ENCODE peak calls at places on chromosomes 3 and 15, in five cellular contexts. One of them, this sample, is unnamed.

GRCh38 chr3:188320757-188321156 is 166.8 kb downstream of the LPP start:
- DNase-seq in bronchial epithelial cell: no peak
- DNase-seq in spleen: no peak
- DNase-seq in MM.1S: no peak
- DNase-seq in NB4: no peak
- DNase-seq in this sample: peak

GRCh38 chr15:27328616-27329015 is 357.6 kb downstream of the GABRG3 start:
- DNase-seq in bronchial epithelial cell: no peak
- DNase-seq in spleen: no peak
- DNase-seq in MM.1S: no peak
- DNase-seq in NB4: no peak
- DNase-seq in this sample: no peak

GRCh38 chr3:24682141-24682547 is 187.5 kb upstream of the THRB start:
- DNase-seq in bronchial epithelial cell: peak
- DNase-seq in spleen: no peak
- DNase-seq in MM.1S: no peak
- DNase-seq in NB4: no peak
- DNase-seq in this sample: peak

GRCh38 chr3:139538733-139539132 is 809 bp downstream of the RBP1 start:
- DNase-seq in bronchial epithelial cell: no peak
- DNase-seq in spleen: no peak
- DNase-seq in MM.1S: no peak
- DNase-seq in NB4: no peak
- DNase-seq in this sample: peak

GRCh38 chr3:192835818-192836468 is 81.7 kb downstream of the MB21D2 start:
- DNase-seq in bronchial epithelial cell: no peak
- DNase-seq in spleen: no peak
- DNase-seq in MM.1S: no peak
- DNase-seq in NB4: peak
- DNase-seq in this sample: peak

GRCh38 chr3:128486692-128487537 is 6.1 kb downstream of the GATA2 start:
- DNase-seq in bronchial epithelial cell: no peak
- DNase-seq in spleen: peak
- DNase-seq in MM.1S: no peak
- DNase-seq in NB4: no peak
- DNase-seq in this sample: peak

GRCh38 chr15:88769161-88769971 is 33.9 kb upstream of the ACAN start:
- DNase-seq in bronchial epithelial cell: no peak
- DNase-seq in spleen: no peak
- DNase-seq in MM.1S: no peak
- DNase-seq in NB4: no peak
- DNase-seq in this sample: peak

GRCh38 chr15:90388462-90389182 is 580 bp downstream of the IQGAP1 start:
- DNase-seq in bronchial epithelial cell: no peak
- DNase-seq in spleen: peak
- DNase-seq in MM.1S: peak
- DNase-seq in NB4: peak
- DNase-seq in this sample: peak

GRCh38 chr3:190862209-190863118 is at the start of gene GMNC:
- DNase-seq in bronchial epithelial cell: peak
- DNase-seq in spleen: peak
- DNase-seq in MM.1S: peak
- DNase-seq in NB4: no peak
- DNase-seq in this sample: peak

GRCh38 chr3:111862415-111862814 is 3.4 kb downstream of the PHLDB2 start:
- DNase-seq in bronchial epithelial cell: no peak
- DNase-seq in spleen: no peak
- DNase-seq in MM.1S: no peak
- DNase-seq in NB4: no peak
- DNase-seq in this sample: no peak

GRCh38 chr3:46695962-46696922 is 2.8 kb upstream of the ALS2CL start:
- DNase-seq in bronchial epithelial cell: peak
- DNase-seq in spleen: no peak
- DNase-seq in MM.1S: no peak
- DNase-seq in NB4: peak
- DNase-seq in this sample: peak

GRCh38 chr3:193507566-193507965 is 47.1 kb downstream of the ATP13A4 start:
- DNase-seq in bronchial epithelial cell: peak
- DNase-seq in spleen: no peak
- DNase-seq in MM.1S: no peak
- DNase-seq in NB4: no peak
- DNase-seq in this sample: no peak

GRCh38 chr3:39287859-39288221 is 8.0 kb upstream of the CX3CR1 start:
- DNase-seq in bronchial epithelial cell: no peak
- DNase-seq in spleen: no peak
- DNase-seq in MM.1S: no peak
- DNase-seq in NB4: no peak
- DNase-seq in this sample: no peak

GRCh38 chr3:182692685-182693084 is 100.6 kb upstream of the ATP11B start:
- DNase-seq in bronchial epithelial cell: no peak
- DNase-seq in spleen: no peak
- DNase-seq in MM.1S: peak
- DNase-seq in NB4: peak
- DNase-seq in this sample: no peak

GRCh38 chr3:64262574-64263114 is 37.4 kb upstream of the PRICKLE2 start:
- DNase-seq in bronchial epithelial cell: no peak
- DNase-seq in spleen: no peak
- DNase-seq in MM.1S: no peak
- DNase-seq in NB4: no peak
- DNase-seq in this sample: no peak
- TF ChIP-seq CTCF in bronchial epithelial cell: no peak
- TF ChIP-seq CTCF in spleen: no peak
- TF ChIP-seq CTCF in MM.1S: no peak
- TF ChIP-seq CTCF in NB4: no peak
- TF ChIP-seq CTCF in this sample: peak

DNA sequence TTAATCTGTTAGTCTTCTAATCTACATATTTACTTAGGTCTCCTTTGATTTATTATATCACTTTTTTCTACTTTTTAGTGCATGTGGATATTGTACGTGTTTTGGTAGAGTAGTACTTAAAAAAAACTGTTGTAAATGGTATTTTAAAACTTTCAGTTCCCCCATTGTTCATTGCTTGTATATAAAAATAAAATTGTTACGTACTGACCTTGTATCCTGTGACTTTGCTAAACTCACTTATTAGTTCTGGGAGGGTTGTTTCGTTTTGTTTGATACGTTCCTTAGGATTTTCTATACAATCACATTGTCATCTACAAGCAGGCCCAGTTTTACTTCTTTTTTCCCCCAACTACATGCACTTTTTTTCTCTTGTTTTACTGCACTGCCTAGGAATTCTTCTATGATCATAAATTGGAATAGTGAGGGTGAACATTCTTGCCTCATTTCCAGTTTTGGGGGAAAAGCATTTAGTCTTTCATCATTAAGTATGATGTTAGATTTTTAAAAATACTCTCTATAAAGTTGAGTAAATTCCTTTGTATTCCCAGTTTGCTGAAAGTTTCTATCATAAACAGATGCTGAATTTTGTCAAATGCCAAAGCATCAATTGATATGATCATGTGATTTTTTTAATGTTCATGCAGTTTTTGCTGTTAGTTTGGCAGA is 33.5 kb upstream of the ACKR4 start:
- DNase-seq in bronchial epithelial cell: no peak
- DNase-seq in spleen: no peak
- DNase-seq in MM.1S: no peak
- DNase-seq in NB4: no peak
- DNase-seq in this sample: no peak
- H3K4me3 ChIP-seq in bronchial epithelial cell: no peak
- H3K4me3 ChIP-seq in spleen: no peak
- H3K4me3 ChIP-seq in MM.1S: no peak
- H3K4me3 ChIP-seq in NB4: no peak
- H3K4me3 ChIP-seq in this sample: no peak

DNA sequence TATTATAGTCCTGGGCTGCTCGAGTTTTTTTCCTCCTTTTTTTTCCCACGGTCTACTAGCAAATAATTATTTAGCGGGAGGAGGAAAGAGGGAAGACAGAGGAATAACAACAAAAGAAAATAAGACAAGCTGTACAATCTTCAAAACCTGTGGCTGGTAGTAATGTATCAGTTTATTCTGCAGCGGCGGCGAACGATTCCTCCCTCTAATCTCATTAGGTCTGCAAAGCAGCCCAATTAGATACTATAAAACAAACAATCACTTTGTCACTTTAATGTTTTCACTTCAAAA is 398 bp upstream of the TLE3 start:
- DNase-seq in bronchial epithelial cell: no peak
- DNase-seq in spleen: peak
- DNase-seq in MM.1S: no peak
- DNase-seq in NB4: no peak
- DNase-seq in this sample: no peak
- TF ChIP-seq CTCF in bronchial epithelial cell: no peak
- TF ChIP-seq CTCF in spleen: no peak
- TF ChIP-seq CTCF in MM.1S: no peak
- TF ChIP-seq CTCF in NB4: no peak
- TF ChIP-seq CTCF in this sample: no peak

GRCh38 chr15:73366766-73367623 is 1.8 kb downstream of the HCN4 start:
- DNase-seq in bronchial epithelial cell: no peak
- DNase-seq in spleen: no peak
- DNase-seq in MM.1S: no peak
- DNase-seq in NB4: no peak
- DNase-seq in this sample: no peak

GRCh38 chr15:73364070-73364469 is 4.7 kb downstream of the HCN4 start:
- DNase-seq in bronchial epithelial cell: no peak
- DNase-seq in spleen: no peak
- DNase-seq in MM.1S: no peak
- DNase-seq in NB4: no peak
- DNase-seq in this sample: no peak

GRCh38 chr15:73359653-73360052 is 9.1 kb downstream of the HCN4 start:
- DNase-seq in bronchial epithelial cell: no peak
- DNase-seq in spleen: no peak
- DNase-seq in MM.1S: no peak
- DNase-seq in NB4: no peak
- DNase-seq in this sample: no peak

GRCh38 chr15:73361331-73361730 is 7.4 kb downstream of the HCN4 start:
- DNase-seq in bronchial epithelial cell: no peak
- DNase-seq in spleen: no peak
- DNase-seq in MM.1S: no peak
- DNase-seq in NB4: no peak
- DNase-seq in this sample: no peak

DNA sequence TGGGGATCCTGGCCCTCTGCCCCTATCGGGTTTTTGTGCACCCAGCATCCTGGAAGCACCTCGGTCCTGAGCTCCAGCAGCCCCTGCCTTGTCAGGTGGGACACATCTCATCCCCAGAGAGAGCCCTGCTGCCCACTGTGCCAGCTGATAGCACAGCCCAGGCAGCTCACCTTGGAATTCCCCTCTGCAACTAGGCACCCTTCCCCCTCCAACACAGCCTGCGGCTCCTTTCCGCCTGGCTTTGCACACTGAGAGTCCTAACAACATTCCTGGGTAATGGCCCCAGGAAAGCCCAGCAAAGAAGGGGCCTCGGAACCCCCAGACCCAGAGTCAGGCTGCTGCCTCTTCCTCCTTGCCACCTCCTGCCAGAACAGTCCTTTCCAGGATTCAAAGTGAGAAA is 5.9 kb downstream of the HCN4 start:
- DNase-seq in bronchial epithelial cell: no peak
- DNase-seq in spleen: no peak
- DNase-seq in MM.1S: no peak
- DNase-seq in NB4: no peak
- DNase-seq in this sample: no peak
- H3K4me3 ChIP-seq in bronchial epithelial cell: no peak
- H3K4me3 ChIP-seq in spleen: no peak
- H3K4me3 ChIP-seq in MM.1S: no peak
- H3K4me3 ChIP-seq in NB4: no peak
- H3K4me3 ChIP-seq in this sample: no peak

GRCh38 chr3:52471371-52472238 is 16.2 kb downstream of the NISCH start:
- DNase-seq in bronchial epithelial cell: peak
- DNase-seq in spleen: peak
- DNase-seq in MM.1S: peak
- DNase-seq in NB4: peak
- DNase-seq in this sample: peak
- TF ChIP-seq CTCF in bronchial epithelial cell: peak
- TF ChIP-seq CTCF in spleen: peak
- TF ChIP-seq CTCF in MM.1S: peak
- TF ChIP-seq CTCF in NB4: peak
- TF ChIP-seq CTCF in this sample: peak

GRCh38 chr3:51982352-51982837 is 940 bp upstream of the ACY1 start:
- DNase-seq in bronchial epithelial cell: no peak
- DNase-seq in spleen: no peak
- DNase-seq in MM.1S: peak
- DNase-seq in NB4: peak
- DNase-seq in this sample: no peak
- H3K4me3 ChIP-seq in bronchial epithelial cell: peak
- H3K4me3 ChIP-seq in spleen: peak
- H3K4me3 ChIP-seq in MM.1S: peak
- H3K4me3 ChIP-seq in NB4: peak
- H3K4me3 ChIP-seq in this sample: peak

DNA sequence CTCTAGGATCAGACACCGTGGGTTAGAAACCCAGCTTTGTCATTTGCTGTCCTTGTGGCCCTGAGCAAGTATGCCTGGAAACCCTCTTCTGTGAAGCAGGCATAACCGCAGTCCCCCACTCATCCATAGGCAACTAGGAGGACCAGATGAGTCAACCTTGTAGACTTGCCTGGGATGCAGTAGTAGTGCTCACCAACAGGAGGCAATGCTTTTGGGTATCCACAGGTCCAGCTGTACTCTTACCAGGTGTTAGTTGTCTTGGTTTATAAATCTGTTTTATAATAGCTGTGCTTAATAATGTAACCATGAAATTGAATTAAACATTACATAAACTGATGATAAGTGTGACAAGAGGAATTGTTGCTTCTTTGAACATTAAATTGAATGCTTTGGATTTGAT is 389.3 kb downstream of the IL20RB start:
- DNase-seq in bronchial epithelial cell: no peak
- DNase-seq in spleen: no peak
- DNase-seq in MM.1S: no peak
- DNase-seq in NB4: no peak
- DNase-seq in this sample: no peak
- TF ChIP-seq CTCF in bronchial epithelial cell: no peak
- TF ChIP-seq CTCF in spleen: no peak
- TF ChIP-seq CTCF in MM.1S: no peak
- TF ChIP-seq CTCF in NB4: peak
- TF ChIP-seq CTCF in this sample: no peak

GRCh38 chr3:50266808-50267207 is 2.1 kb upstream of the SEMA3B start:
- DNase-seq in bronchial epithelial cell: no peak
- DNase-seq in spleen: no peak
- DNase-seq in MM.1S: no peak
- DNase-seq in NB4: no peak
- DNase-seq in this sample: no peak

GRCh38 chr3:50265988-50266387 is 3.0 kb upstream of the SEMA3B start:
- DNase-seq in bronchial epithelial cell: no peak
- DNase-seq in spleen: no peak
- DNase-seq in MM.1S: no peak
- DNase-seq in NB4: no peak
- DNase-seq in this sample: no peak

GRCh38 chr3:50264389-50264963 is 4.5 kb upstream of the SEMA3B start:
- DNase-seq in bronchial epithelial cell: peak
- DNase-seq in spleen: no peak
- DNase-seq in MM.1S: no peak
- DNase-seq in NB4: no peak
- DNase-seq in this sample: peak

GRCh38 chr3:50263443-50264388 is 5.2 kb upstream of the SEMA3B start:
- DNase-seq in bronchial epithelial cell: no peak
- DNase-seq in spleen: no peak
- DNase-seq in MM.1S: no peak
- DNase-seq in NB4: no peak
- DNase-seq in this sample: no peak

GRCh38 chr3:50264964-50265485 is 3.9 kb upstream of the SEMA3B start:
- DNase-seq in bronchial epithelial cell: peak
- DNase-seq in spleen: no peak
- DNase-seq in MM.1S: no peak
- DNase-seq in NB4: no peak
- DNase-seq in this sample: no peak
- H3K4me3 ChIP-seq in bronchial epithelial cell: no peak
- H3K4me3 ChIP-seq in spleen: no peak
- H3K4me3 ChIP-seq in MM.1S: no peak
- H3K4me3 ChIP-seq in NB4: no peak
- H3K4me3 ChIP-seq in this sample: no peak